ENCODE peak calls at places on chromosomes 7 and 10, in five cellular contexts. S is body of pancreas, C is OCI-LY7, D is colonic mucosa, P is D721Med. R is an unnamed sample.

GRCh38 chr10:93352638-93353383 is 129.3 kb downstream of the MYOF start:
- DNase-seq in P (no peak), C (peak), S (no peak), D (no peak), R (no peak)

GRCh38 chr10:104349623-104350142 is 4.0 kb upstream of the CFAP58 start:
- DNase-seq in P (no peak), S (no peak), D (no peak), C (peak), R (no peak)

GRCh38 chr10:86536294-86536861 is 14.8 kb upstream of the WAPL start:
- DNase-seq in S (no peak), D (no peak), P (no peak), C (no peak), R (no peak)

GRCh38 chr10:31820096-31820495 is 108.5 kb downstream of the ARHGAP12 start:
- DNase-seq in S (no peak), P (no peak), C (no peak), D (no peak), R (no peak)

GRCh38 chr10:96803265-96803664 is 28.8 kb upstream of the LCOR start:
- DNase-seq in D (no peak), C (no peak), P (no peak), S (no peak), R (no peak)

GRCh38 chr7:91149518-91149917 is 114.7 kb upstream of the FZD1 start:
- DNase-seq in C (no peak), S (no peak), D (no peak), P (no peak), R (no peak)

GRCh38 chr10:87092356-87092860 is 2.2 kb downstream of the GLUD1 start:
- DNase-seq in D (no peak), C (peak), S (no peak), P (no peak), R (no peak)

GRCh38 chr7:33444501-33444900 is 315.1 kb downstream of the BBS9 start:
- DNase-seq in C (no peak), D (peak), S (peak), P (no peak), R (no peak)

GRCh38 chr7:90495241-90495640 is 25.8 kb downstream of the PTTG1IP2 start:
- DNase-seq in D (no peak), S (no peak), P (no peak), C (no peak), R (no peak)

GRCh38 chr10:29379208-29379607 is 90.3 kb downstream of the LYZL1 start:
- DNase-seq in S (no peak), P (no peak), C (no peak), D (no peak), R (no peak)

GRCh38 chr7:129271500-129272355 is 46.9 kb downstream of the AHCYL2 start:
- DNase-seq in D (peak), C (peak), P (no peak), S (peak), R (no peak)

GRCh38 chr10:128009357-128009756 is 102.5 kb downstream of the PTPRE start:
- DNase-seq in D (no peak), C (no peak), P (no peak), S (no peak), R (no peak)

GRCh38 chr7:47356261-47356660 is 225.7 kb downstream of the TNS3 start:
- DNase-seq in S (no peak), D (no peak), P (no peak), C (no peak), R (no peak)
- TF ChIP-seq CTCF in S (no peak), D (no peak), P (no peak), C (no peak), R (no peak)

GRCh38 chr10:25641576-25641975 is 292.5 kb upstream of the MYO3A start:
- DNase-seq in C (no peak), P (no peak), S (no peak), D (no peak), R (no peak)

GRCh38 chr10:25642736-25643135 is 291.3 kb upstream of the MYO3A start:
- DNase-seq in D (no peak), P (no peak), S (no peak), C (no peak), R (no peak)

DNA sequence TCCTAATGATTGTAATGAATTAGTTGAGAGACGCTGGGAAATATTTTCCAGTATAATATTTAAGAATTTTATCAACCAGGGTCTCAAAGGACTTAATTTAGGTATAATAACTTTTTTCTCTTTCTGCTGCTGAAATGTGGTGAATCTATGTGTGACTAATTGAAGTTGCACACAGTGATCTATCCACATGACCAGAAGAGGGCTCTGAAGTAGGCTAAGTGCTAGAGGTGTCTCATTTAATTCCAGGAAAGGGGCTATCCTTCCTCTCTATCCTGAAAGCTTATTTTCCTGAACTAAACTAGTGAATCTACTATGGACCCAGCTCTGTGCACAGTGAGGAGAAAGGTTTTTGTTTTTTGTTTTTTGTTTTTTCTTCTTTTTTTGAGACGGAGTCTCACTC is 294.4 kb upstream of the MYO3A start:
- DNase-seq in S (no peak), P (no peak), D (no peak), C (no peak), R (no peak)
- TF ChIP-seq CTCF in S (no peak), P (no peak), D (no peak), C (peak), R (no peak)

DNA sequence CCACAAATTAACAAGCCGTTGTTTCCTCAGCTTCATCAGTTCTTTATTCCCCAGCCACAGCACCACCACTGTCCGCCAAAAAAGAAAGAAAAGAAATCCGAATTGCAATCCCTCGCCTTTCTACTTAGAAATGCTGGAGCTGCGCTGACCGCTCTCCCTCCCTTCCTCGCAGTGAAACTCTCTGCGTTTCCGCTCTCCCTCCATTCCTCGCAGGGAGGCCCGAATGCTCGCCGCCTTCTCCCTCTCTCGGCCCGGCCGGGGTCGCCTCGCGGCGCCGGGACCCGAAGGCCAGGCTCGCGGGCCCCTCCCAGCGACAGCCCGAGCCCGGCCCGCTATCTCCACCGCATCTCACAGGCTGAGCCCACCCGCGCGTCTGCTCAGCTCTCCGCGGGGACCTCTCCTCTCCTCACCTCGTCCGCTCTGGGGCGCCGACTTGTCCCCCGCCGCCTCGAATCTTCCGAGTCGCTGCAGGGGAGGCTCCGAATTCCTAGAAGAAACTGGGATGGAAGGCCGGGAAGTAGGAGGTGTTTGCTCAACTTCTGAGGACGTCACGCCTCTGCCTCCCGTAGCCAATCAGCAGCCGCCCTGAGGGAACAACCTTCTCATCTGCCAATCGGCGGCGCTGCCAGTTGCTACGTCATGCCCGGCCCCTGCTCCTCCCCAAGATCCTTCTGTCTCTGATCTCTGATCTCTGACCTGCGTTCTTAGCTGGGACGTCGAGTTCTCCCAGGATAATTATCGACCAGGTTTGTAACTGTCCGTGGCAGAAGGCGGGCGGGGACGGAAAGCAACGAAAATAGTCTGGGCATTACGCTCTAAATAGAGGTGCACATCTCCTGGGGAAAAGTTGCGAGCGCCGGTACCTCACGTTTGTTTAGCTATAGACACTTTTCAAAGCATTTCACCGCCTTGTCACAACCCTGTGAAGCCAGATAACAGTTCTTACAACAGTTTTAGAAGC is at the start of gene AASS:
- DNase-seq in D (peak), C (no peak), S (peak), P (peak), R (peak)
- TF ChIP-seq CTCF in D (no peak), C (no peak), S (no peak), P (no peak), R (no peak)

GRCh38 chr7:100888988-100889760 is at the start of gene UFSP1:
- DNase-seq in D (no peak), P (no peak), S (no peak), C (no peak), R (no peak)

GRCh38 chr7:100891555-100891954 is 2.0 kb upstream of the UFSP1 start:
- DNase-seq in D (no peak), P (no peak), S (no peak), C (no peak), R (peak)

GRCh38 chr7:100888529-100888987 is 957 bp downstream of the UFSP1 start:
- DNase-seq in D (no peak), P (no peak), C (no peak), S (no peak), R (no peak)

GRCh38 chr7:100890640-100891521 is 1.4 kb upstream of the UFSP1 start:
- DNase-seq in P (no peak), D (no peak), C (no peak), S (no peak), R (no peak)

GRCh38 chr7:100889761-100890639 is 485 bp upstream of the UFSP1 start:
- DNase-seq in P (peak), S (peak), D (peak), C (peak), R (peak)
- TF ChIP-seq CTCF in P (no peak), S (no peak), D (no peak), C (no peak), R (no peak)

GRCh38 chr7:155408657-155409586 is 49.0 kb upstream of the EN2 start:
- DNase-seq in S (no peak), P (no peak), D (no peak), C (no peak), R (no peak)

GRCh38 chr7:155407799-155408198 is 50.1 kb upstream of the EN2 start:
- DNase-seq in P (no peak), D (no peak), C (no peak), S (no peak), R (no peak)

GRCh38 chr7:155404976-155405375 is 53.0 kb upstream of the EN2 start:
- DNase-seq in S (no peak), P (no peak), D (no peak), C (no peak), R (no peak)

GRCh38 chr7:155402941-155403340 is 55.0 kb upstream of the EN2 start:
- DNase-seq in P (no peak), D (no peak), S (no peak), C (no peak), R (no peak)

GRCh38 chr7:155405399-155406318 is 52.3 kb upstream of the EN2 start:
- DNase-seq in S (peak), D (no peak), C (no peak), P (no peak), R (no peak)
- TF ChIP-seq CTCF in S (no peak), D (no peak), C (peak), P (no peak), R (no peak)

DNA sequence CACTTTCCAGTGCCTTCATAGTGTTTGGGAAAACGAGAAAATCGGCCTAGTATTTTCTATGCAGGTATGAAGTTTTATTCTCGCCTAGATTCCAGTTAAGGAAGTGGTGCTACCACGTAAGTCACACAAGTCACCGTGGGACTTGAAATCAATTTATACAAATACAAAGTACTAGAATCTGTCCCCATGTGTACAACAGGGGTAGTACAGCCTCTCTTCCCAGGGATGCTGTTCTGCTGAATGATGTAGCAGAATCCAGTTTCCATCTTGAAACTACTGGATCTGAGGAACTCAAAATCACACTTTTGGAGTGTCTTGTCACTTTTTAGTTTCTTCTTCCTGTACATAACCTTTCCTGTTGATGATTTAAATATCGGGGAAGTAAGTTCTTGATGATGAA is 129.4 kb downstream of the SFMBT2 start:
- DNase-seq in C (no peak), P (no peak), S (no peak), D (no peak), R (no peak)
- TF ChIP-seq CTCF in C (no peak), P (no peak), S (no peak), D (no peak), R (no peak)

R was measured in kidney epithelial cell.